ENCODE peak calls at places on chromosomes 6 and 20, in six cellular contexts. Q is H1, D is IMR-90, X is trophoblast cell, Y is neuronal stem cell, E is mesenchymal stem cell. J is an unnamed sample.

GRCh38 chr6:14453712-14454466 is 336.3 kb downstream of the CD83 start:
- DNase-seq in Q (no peak), D (no peak), X (no peak), Y (no peak), E (no peak), J (no peak)

GRCh38 chr20:39004508-39004907 is 42.4 kb downstream of the DHX35 start:
- DNase-seq in Q (no peak), D (no peak), X (no peak), Y (no peak), E (no peak), J (no peak)

GRCh38 chr6:77573843-77574242 is 79.0 kb upstream of the MEI4 start:
- DNase-seq in Q (no peak), D (no peak), X (no peak), Y (no peak), E (no peak), J (no peak)

GRCh38 chr20:57229490-57229889 is 37.0 kb downstream of the BMP7 start:
- DNase-seq in Q (no peak), D (no peak), X (peak), Y (no peak), E (no peak), J (no peak)

GRCh38 chr20:62303327-62304226 is 780 bp downstream of the ADRM1 start:
- DNase-seq in Q (no peak), D (no peak), X (peak), Y (no peak), E (peak), J (peak)

GRCh38 chr6:160088069-160088773 is 33.4 kb upstream of the SLC22A1 start:
- DNase-seq in Q (no peak), D (peak), X (peak), Y (peak), E (peak), J (peak)

GRCh38 chr6:144741659-144742058 is 456.5 kb downstream of the UTRN start:
- DNase-seq in Q (no peak), D (no peak), X (no peak), Y (no peak), E (no peak), J (no peak)

GRCh38 chr20:6940052-6940451 is 172.6 kb downstream of the BMP2 start:
- DNase-seq in Q (peak), D (no peak), X (peak), Y (peak), E (no peak), J (peak)

GRCh38 chr20:9594284-9594875 is 80.0 kb downstream of the LAMP5 start:
- DNase-seq in Q (no peak), D (no peak), X (no peak), Y (no peak), E (no peak), J (no peak)

GRCh38 chr20:63602321-63602720 is 24.6 kb downstream of the GMEB2 start:
- DNase-seq in Q (no peak), D (no peak), X (no peak), Y (no peak), E (no peak), J (no peak)

GRCh38 chr20:32652739-32653526 is 20.8 kb downstream of the C20orf203 start:
- DNase-seq in Q (peak), D (peak), X (peak), Y (peak), E (peak), J (peak)

GRCh38 chr6:31580807-31581437 is 1.3 kb downstream of the LTB start:
- DNase-seq in Q (peak), D (peak), X (peak), Y (peak), E (peak), J (peak)

GRCh38 chr6:157996201-157996712 is 14.6 kb downstream of the SYNJ2 start:
- DNase-seq in Q (no peak), D (no peak), X (no peak), Y (no peak), E (no peak), J (no peak)
- H4K91ac ChIP-seq in Q (peak), D (no peak), X (no peak), Y (no peak), E (no peak), J (no peak)

DNA sequence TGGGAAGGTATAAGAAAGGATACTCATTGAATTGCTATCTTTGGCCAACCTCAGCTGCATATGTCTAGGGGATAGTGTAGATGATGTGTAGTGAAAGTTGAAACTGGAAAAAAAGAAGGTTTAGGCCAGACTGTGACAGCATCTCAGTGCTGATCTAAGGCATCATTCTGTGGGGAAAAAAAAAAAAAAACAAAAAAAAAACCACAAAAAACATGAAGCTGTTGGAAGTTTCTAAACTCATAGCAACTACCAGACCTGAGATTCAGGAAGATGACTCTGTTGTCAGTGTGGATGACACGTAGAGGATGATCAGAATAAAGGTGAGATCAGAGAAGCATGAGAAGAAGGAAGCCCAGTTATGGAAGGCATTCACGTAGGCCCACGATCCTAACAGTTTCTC is 100.8 kb upstream of the CNKSR3 start:
- DNase-seq in Q (no peak), D (no peak), X (no peak), Y (no peak), E (no peak), J (no peak)
- H2AFZ ChIP-seq in Q (no peak), D (no peak), X (no peak), Y (no peak), E (no peak), J (no peak)

GRCh38 chr6:1113921-1114320 is 198.0 kb upstream of the FOXQ1 start:
- DNase-seq in Q (no peak), D (no peak), X (no peak), Y (no peak), E (no peak), J (no peak)
- H3K14ac ChIP-seq in Q (no peak), D (no peak), X (no peak), Y (no peak), E (no peak), J (no peak)

GRCh38 chr6:16559091-16559490 is 202.2 kb downstream of the ATXN1 start:
- DNase-seq in Q (no peak), D (peak), X (no peak), Y (no peak), E (no peak), J (no peak)
- H4K91ac ChIP-seq in Q (no peak), D (no peak), X (no peak), Y (no peak), E (no peak), J (no peak)

DNA sequence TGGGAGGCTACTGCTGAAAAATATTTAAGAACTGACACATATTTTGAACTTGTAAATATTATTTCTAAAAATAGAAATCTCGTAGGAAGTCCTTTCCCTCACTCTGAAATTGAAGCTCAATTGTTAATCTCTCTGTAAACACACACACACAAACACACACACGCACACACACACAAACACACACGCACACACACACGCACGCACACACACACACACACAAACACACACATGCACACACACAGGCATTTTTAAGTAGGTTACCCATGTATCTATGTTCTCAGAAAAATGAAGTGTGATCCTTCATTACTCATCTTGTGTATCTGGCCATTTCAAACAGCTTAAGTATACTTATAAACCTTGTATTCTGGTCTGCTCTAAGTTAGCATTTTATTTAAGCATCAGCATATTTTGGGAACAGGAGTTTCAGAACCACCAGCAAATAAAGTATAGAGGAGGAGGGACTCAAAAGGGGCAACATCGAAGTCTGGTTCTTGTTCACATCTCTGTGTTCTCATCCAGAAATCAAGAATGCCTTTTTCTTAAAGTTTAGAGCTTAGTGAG is 11.6 kb downstream of the CCN6 start:
- DNase-seq in Q (no peak), D (peak), X (no peak), Y (no peak), E (peak), J (no peak)
- H2AFZ ChIP-seq in Q (no peak), D (no peak), X (no peak), Y (no peak), E (no peak), J (no peak)

DNA sequence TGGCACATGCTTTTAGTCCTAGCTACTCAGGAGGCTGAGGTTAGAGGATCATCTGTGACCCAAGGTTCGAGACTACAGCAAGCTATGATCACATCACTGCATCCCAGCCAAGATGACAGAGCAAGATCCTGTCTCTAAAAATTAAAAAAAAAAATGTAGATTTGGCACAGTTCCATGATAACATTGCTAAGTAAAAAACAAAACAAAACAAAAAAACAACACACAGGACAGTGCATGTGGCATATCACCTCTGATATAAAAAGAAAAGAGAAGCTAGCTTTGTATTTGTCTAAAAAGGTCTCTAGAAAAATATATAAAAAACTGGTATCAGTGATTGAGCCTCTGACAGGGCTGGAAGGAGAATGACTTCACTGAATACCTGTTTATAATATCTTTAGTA is 24.6 kb downstream of the RNF24 start:
- DNase-seq in Q (no peak), D (no peak), X (no peak), Y (no peak), E (no peak), J (no peak)
- H3K14ac ChIP-seq in Q (no peak), D (no peak), X (no peak), Y (no peak), E (no peak), J (no peak)

DNA sequence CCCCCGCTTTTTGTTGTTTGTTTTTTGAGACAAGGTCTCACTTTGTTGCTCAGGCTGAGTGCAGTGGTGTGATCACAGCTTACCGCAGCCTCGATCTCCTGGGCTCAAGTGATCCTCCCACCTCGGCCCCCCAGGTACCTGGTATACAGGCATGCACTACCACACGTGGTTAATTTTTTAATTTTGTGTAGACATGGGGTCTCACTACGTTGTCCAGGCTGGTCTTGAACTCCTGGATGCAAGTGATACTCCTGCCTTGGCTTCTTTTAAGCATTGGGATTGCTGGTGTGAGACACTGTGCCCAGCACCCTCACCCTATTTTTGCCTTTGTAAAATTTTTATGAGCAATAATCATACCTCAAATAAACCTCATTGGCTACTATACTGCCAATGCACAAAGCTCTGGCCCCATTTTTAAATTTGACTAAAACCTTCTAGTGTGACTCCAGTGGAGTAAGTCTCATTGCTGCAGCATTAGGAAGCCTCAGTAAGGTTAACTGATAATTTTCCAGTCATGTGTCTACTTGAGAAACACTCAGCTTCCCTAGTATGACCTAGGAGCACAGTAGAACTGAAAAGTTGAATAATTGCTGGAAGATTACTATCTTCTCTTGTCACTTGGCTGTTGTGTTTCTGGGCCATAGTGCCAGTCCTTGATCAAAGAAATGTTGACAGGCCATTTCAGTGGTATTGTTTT is 5.6 kb downstream of the ENPP3 start:
- DNase-seq in Q (no peak), D (no peak), X (no peak), Y (no peak), E (no peak), J (no peak)
- H4K91ac ChIP-seq in Q (no peak), D (no peak), X (no peak), Y (no peak), E (no peak), J (no peak)

DNA sequence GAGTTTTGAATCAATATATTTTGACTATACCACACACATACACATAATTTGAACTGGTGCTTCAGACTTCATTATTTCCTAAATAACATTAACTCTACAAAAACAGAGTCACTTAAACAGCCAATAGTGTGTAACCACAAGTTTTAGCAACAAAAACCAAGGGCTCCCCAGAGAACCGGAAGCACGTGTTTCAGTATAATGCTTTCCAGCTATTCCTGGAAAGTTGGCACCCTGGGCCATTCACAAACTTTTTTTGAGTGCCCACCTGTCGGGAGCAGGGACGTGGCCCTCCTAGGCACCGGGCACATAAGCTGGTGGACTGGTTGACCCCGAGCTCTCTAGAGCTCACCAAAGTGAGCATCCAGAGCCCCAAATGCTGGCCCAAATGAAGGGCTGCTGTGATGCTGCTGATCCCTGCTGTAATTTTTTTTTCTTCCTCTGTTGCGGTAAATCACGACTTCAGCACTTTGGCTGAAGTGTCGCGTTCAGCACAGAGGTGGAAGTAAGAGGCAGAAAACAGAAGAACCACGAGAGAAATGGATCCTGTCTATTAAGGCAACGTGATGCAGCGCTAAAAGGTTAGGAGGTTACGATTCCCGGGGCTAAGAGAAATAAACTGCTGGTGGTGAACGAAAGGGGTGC is 1.8 kb upstream of the SLC35D3 start:
- DNase-seq in Q (no peak), D (no peak), X (no peak), Y (no peak), E (no peak), J (no peak)
- H2AFZ ChIP-seq in Q (peak), D (no peak), X (no peak), Y (peak), E (no peak), J (no peak)

GRCh38 chr6:12715437-12715836 is 1.1 kb upstream of the PHACTR1 start:
- DNase-seq in Q (no peak), D (no peak), X (no peak), Y (no peak), E (no peak), J (no peak)
- H3K14ac ChIP-seq in Q (no peak), D (no peak), X (no peak), Y (no peak), E (no peak), J (no peak)

GRCh38 chr6:134962421-134962820 is 12.5 kb upstream of the ALDH8A1 start:
- DNase-seq in Q (no peak), D (no peak), X (no peak), Y (no peak), E (no peak), J (no peak)
- H4K91ac ChIP-seq in Q (no peak), D (no peak), X (no peak), Y (no peak), E (no peak), J (no peak)